ENCODE peak calls at places on chromosome 14, in eight cellular contexts. One of them, this sample, is unnamed. For H3K36me3 and H3K27me3, the result is how much of the 10 kb centered on the place peaks cover.

GRCh38 chr14:24071836-24072420 is 566 bp downstream of the CPNE6 start:
- DNase-seq in mammary epithelial cell: no peak
- DNase-seq in neural progenitor cell: no peak
- DNase-seq in adrenal gland: no peak
- DNase-seq in transverse colon: peak
- DNase-seq in CD8-positive, alpha-beta T cell: no peak
- DNase-seq in Peyer's patch: no peak
- DNase-seq in A673: no peak
- DNase-seq in this sample: no peak

GRCh38 chr14:44979740-44980346 is 17.9 kb downstream of the TOGARAM1 start:
- DNase-seq in mammary epithelial cell: no peak
- DNase-seq in neural progenitor cell: no peak
- DNase-seq in adrenal gland: no peak
- DNase-seq in transverse colon: no peak
- DNase-seq in CD8-positive, alpha-beta T cell: no peak
- DNase-seq in Peyer's patch: no peak
- DNase-seq in A673: no peak
- DNase-seq in this sample: no peak

GRCh38 chr14:62168564-62169155 is 406.4 kb downstream of the SNAPC1 start:
- DNase-seq in mammary epithelial cell: no peak
- DNase-seq in neural progenitor cell: no peak
- DNase-seq in adrenal gland: no peak
- DNase-seq in transverse colon: no peak
- DNase-seq in CD8-positive, alpha-beta T cell: no peak
- DNase-seq in Peyer's patch: no peak
- DNase-seq in A673: peak
- DNase-seq in this sample: no peak

GRCh38 chr14:61360796-61361526 is 39.6 kb downstream of the PRKCH start:
- DNase-seq in mammary epithelial cell: no peak
- DNase-seq in neural progenitor cell: no peak
- DNase-seq in adrenal gland: no peak
- DNase-seq in transverse colon: no peak
- DNase-seq in CD8-positive, alpha-beta T cell: no peak
- DNase-seq in Peyer's patch: no peak
- DNase-seq in A673: no peak
- DNase-seq in this sample: no peak

GRCh38 chr14:100504372-100505078 is 82.7 kb downstream of the BEGAIN start:
- DNase-seq in mammary epithelial cell: peak
- DNase-seq in neural progenitor cell: no peak
- DNase-seq in adrenal gland: no peak
- DNase-seq in transverse colon: no peak
- DNase-seq in CD8-positive, alpha-beta T cell: no peak
- DNase-seq in Peyer's patch: no peak
- DNase-seq in A673: no peak
- DNase-seq in this sample: no peak

GRCh38 chr14:23119362-23120327 is 590 bp upstream of the CEBPE start:
- DNase-seq in mammary epithelial cell: no peak
- DNase-seq in neural progenitor cell: peak
- DNase-seq in adrenal gland: no peak
- DNase-seq in transverse colon: no peak
- DNase-seq in CD8-positive, alpha-beta T cell: no peak
- DNase-seq in Peyer's patch: peak
- DNase-seq in A673: no peak
- DNase-seq in this sample: no peak

GRCh38 chr14:68526420-68527105 is 266.3 kb downstream of the ZFP36L1 start:
- DNase-seq in mammary epithelial cell: no peak
- DNase-seq in neural progenitor cell: no peak
- DNase-seq in adrenal gland: peak
- DNase-seq in transverse colon: no peak
- DNase-seq in CD8-positive, alpha-beta T cell: no peak
- DNase-seq in Peyer's patch: no peak
- DNase-seq in A673: no peak
- DNase-seq in this sample: no peak

GRCh38 chr14:22012452-22012851 is 338.8 kb upstream of the OR4E1 start:
- DNase-seq in mammary epithelial cell: no peak
- DNase-seq in neural progenitor cell: no peak
- DNase-seq in adrenal gland: no peak
- DNase-seq in transverse colon: no peak
- DNase-seq in CD8-positive, alpha-beta T cell: no peak
- DNase-seq in Peyer's patch: no peak
- DNase-seq in A673: no peak
- DNase-seq in this sample: no peak

GRCh38 chr14:101019541-101019940 is 116.0 kb upstream of the RTL1 start:
- DNase-seq in mammary epithelial cell: no peak
- DNase-seq in neural progenitor cell: no peak
- DNase-seq in adrenal gland: peak
- DNase-seq in transverse colon: peak
- DNase-seq in CD8-positive, alpha-beta T cell: no peak
- DNase-seq in Peyer's patch: no peak
- DNase-seq in A673: no peak
- DNase-seq in this sample: no peak

GRCh38 chr14:99481745-99482099 is 513 bp downstream of the CCNK start:
- DNase-seq in mammary epithelial cell: peak
- DNase-seq in neural progenitor cell: no peak
- DNase-seq in adrenal gland: no peak
- DNase-seq in transverse colon: no peak
- DNase-seq in CD8-positive, alpha-beta T cell: no peak
- DNase-seq in Peyer's patch: no peak
- DNase-seq in A673: peak
- DNase-seq in this sample: no peak

GRCh38 chr14:61320806-61321384 is 484 bp upstream of the PRKCH start:
- DNase-seq in mammary epithelial cell: no peak
- DNase-seq in neural progenitor cell: no peak
- DNase-seq in adrenal gland: no peak
- DNase-seq in transverse colon: no peak
- DNase-seq in CD8-positive, alpha-beta T cell: no peak
- DNase-seq in Peyer's patch: no peak
- DNase-seq in A673: no peak
- DNase-seq in this sample: no peak

GRCh38 chr14:67487937-67488893 is at the start of gene TMEM229B:
- DNase-seq in mammary epithelial cell: no peak
- DNase-seq in neural progenitor cell: no peak
- DNase-seq in adrenal gland: peak
- DNase-seq in transverse colon: peak
- DNase-seq in CD8-positive, alpha-beta T cell: peak
- DNase-seq in Peyer's patch: peak
- DNase-seq in A673: no peak
- DNase-seq in this sample: no peak

GRCh38 chr14:68820536-68820935 is 27.7 kb upstream of the ZFP36L1 start:
- DNase-seq in mammary epithelial cell: no peak
- DNase-seq in neural progenitor cell: no peak
- DNase-seq in adrenal gland: no peak
- DNase-seq in transverse colon: no peak
- DNase-seq in CD8-positive, alpha-beta T cell: no peak
- DNase-seq in Peyer's patch: no peak
- DNase-seq in A673: no peak
- DNase-seq in this sample: no peak

GRCh38 chr14:71566276-71566675 is 366.0 kb upstream of the RGS6 start:
- DNase-seq in mammary epithelial cell: no peak
- DNase-seq in neural progenitor cell: no peak
- DNase-seq in adrenal gland: no peak
- DNase-seq in transverse colon: no peak
- DNase-seq in CD8-positive, alpha-beta T cell: no peak
- DNase-seq in Peyer's patch: no peak
- DNase-seq in A673: peak
- DNase-seq in this sample: no peak

GRCh38 chr14:63853831-63854293 is 1.1 kb downstream of the SYNE2 start:
- DNase-seq in mammary epithelial cell: peak
- DNase-seq in neural progenitor cell: peak
- DNase-seq in adrenal gland: peak
- DNase-seq in transverse colon: peak
- DNase-seq in CD8-positive, alpha-beta T cell: peak
- DNase-seq in Peyer's patch: peak
- DNase-seq in A673: peak
- DNase-seq in this sample: peak

GRCh38 chr14:73105727-73106126 is 30.6 kb upstream of the PSEN1 start:
- DNase-seq in mammary epithelial cell: no peak
- DNase-seq in neural progenitor cell: no peak
- DNase-seq in adrenal gland: no peak
- DNase-seq in transverse colon: no peak
- DNase-seq in CD8-positive, alpha-beta T cell: no peak
- DNase-seq in Peyer's patch: no peak
- DNase-seq in A673: no peak
- DNase-seq in this sample: no peak

GRCh38 chr14:73097421-73097820 is 38.9 kb upstream of the PSEN1 start:
- DNase-seq in mammary epithelial cell: no peak
- DNase-seq in neural progenitor cell: no peak
- DNase-seq in adrenal gland: no peak
- DNase-seq in transverse colon: no peak
- DNase-seq in CD8-positive, alpha-beta T cell: no peak
- DNase-seq in Peyer's patch: no peak
- DNase-seq in A673: no peak
- DNase-seq in this sample: no peak

GRCh38 chr14:73102806-73103497 is 33.4 kb upstream of the PSEN1 start:
- DNase-seq in mammary epithelial cell: no peak
- DNase-seq in neural progenitor cell: no peak
- DNase-seq in adrenal gland: no peak
- DNase-seq in transverse colon: no peak
- DNase-seq in CD8-positive, alpha-beta T cell: no peak
- DNase-seq in Peyer's patch: no peak
- DNase-seq in A673: no peak
- DNase-seq in this sample: no peak

GRCh38 chr14:73100334-73100733 is 36.0 kb upstream of the PSEN1 start:
- DNase-seq in mammary epithelial cell: no peak
- DNase-seq in neural progenitor cell: no peak
- DNase-seq in adrenal gland: no peak
- DNase-seq in transverse colon: no peak
- DNase-seq in CD8-positive, alpha-beta T cell: no peak
- DNase-seq in Peyer's patch: no peak
- DNase-seq in A673: no peak
- DNase-seq in this sample: no peak
- H3K36me3 ChIP-seq in mammary epithelial cell: under half
- H3K36me3 ChIP-seq in neural progenitor cell: under half
- H3K36me3 ChIP-seq in adrenal gland: under half
- H3K36me3 ChIP-seq in transverse colon: under half
- H3K36me3 ChIP-seq in CD8-positive, alpha-beta T cell: under half
- H3K36me3 ChIP-seq in Peyer's patch: half or more
- H3K36me3 ChIP-seq in A673: half or more
- H3K36me3 ChIP-seq in this sample: half or more

DNA sequence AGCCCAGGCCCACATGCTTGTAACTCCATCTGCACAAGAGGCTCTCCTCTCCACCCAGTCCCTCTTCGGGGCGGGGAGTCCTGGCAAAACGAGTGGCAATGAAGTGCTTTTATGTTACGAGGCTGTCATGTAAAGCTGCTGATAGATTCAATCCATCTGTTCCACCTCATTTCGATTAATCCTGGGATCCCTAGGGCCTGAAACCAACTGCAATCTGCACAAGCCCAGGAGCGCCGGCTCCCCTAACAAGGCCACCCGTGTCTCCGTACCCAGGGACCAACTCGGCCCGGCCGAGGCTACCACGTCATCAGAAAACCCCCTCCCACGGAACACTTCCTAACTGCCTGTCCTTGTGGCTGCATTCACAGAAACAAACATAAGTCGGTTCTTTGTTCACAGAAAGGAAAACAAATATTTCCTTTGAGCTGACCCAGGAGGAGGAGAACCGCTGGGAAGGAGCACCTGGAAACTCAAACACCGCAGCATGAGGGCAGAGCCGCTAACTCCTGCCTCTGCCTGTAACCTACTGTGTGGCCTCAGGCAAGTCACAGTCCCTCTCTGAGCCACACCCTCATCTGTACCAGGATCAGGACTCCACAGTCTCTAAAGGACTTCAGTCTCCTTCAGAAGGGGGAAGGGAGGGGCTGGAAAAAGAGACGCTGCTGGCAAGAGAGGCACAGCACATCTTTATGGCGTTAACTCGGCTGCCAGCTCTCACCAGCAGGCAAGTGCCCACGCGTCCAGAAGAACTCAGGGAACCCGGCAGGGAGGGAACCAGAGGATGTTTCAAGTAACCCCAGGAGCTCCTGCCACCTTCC is 47.8 kb downstream of the CCDC88C start:
- DNase-seq in mammary epithelial cell: peak
- DNase-seq in neural progenitor cell: no peak
- DNase-seq in adrenal gland: no peak
- DNase-seq in transverse colon: no peak
- DNase-seq in CD8-positive, alpha-beta T cell: no peak
- DNase-seq in Peyer's patch: no peak
- DNase-seq in A673: peak
- DNase-seq in this sample: peak
- H3K27ac ChIP-seq in mammary epithelial cell: peak
- H3K27ac ChIP-seq in neural progenitor cell: peak
- H3K27ac ChIP-seq in adrenal gland: no peak
- H3K27ac ChIP-seq in transverse colon: peak
- H3K27ac ChIP-seq in CD8-positive, alpha-beta T cell: peak
- H3K27ac ChIP-seq in Peyer's patch: no peak
- H3K27ac ChIP-seq in A673: peak
- H3K27ac ChIP-seq in this sample: peak

GRCh38 chr14:102916347-102917055 is 6.0 kb upstream of the AMN start:
- DNase-seq in mammary epithelial cell: no peak
- DNase-seq in neural progenitor cell: no peak
- DNase-seq in adrenal gland: no peak
- DNase-seq in transverse colon: no peak
- DNase-seq in CD8-positive, alpha-beta T cell: no peak
- DNase-seq in Peyer's patch: peak
- DNase-seq in A673: no peak
- DNase-seq in this sample: no peak

GRCh38 chr14:102917469-102918211 is 4.8 kb upstream of the AMN start:
- DNase-seq in mammary epithelial cell: no peak
- DNase-seq in neural progenitor cell: peak
- DNase-seq in adrenal gland: no peak
- DNase-seq in transverse colon: peak
- DNase-seq in CD8-positive, alpha-beta T cell: peak
- DNase-seq in Peyer's patch: peak
- DNase-seq in A673: peak
- DNase-seq in this sample: peak

GRCh38 chr14:102914474-102915291 is 7.8 kb upstream of the AMN start:
- DNase-seq in mammary epithelial cell: no peak
- DNase-seq in neural progenitor cell: no peak
- DNase-seq in adrenal gland: no peak
- DNase-seq in transverse colon: no peak
- DNase-seq in CD8-positive, alpha-beta T cell: no peak
- DNase-seq in Peyer's patch: peak
- DNase-seq in A673: no peak
- DNase-seq in this sample: no peak

GRCh38 chr14:102915292-102916110 is 7.0 kb upstream of the AMN start:
- DNase-seq in mammary epithelial cell: no peak
- DNase-seq in neural progenitor cell: no peak
- DNase-seq in adrenal gland: no peak
- DNase-seq in transverse colon: no peak
- DNase-seq in CD8-positive, alpha-beta T cell: no peak
- DNase-seq in Peyer's patch: no peak
- DNase-seq in A673: no peak
- DNase-seq in this sample: no peak

DNA sequence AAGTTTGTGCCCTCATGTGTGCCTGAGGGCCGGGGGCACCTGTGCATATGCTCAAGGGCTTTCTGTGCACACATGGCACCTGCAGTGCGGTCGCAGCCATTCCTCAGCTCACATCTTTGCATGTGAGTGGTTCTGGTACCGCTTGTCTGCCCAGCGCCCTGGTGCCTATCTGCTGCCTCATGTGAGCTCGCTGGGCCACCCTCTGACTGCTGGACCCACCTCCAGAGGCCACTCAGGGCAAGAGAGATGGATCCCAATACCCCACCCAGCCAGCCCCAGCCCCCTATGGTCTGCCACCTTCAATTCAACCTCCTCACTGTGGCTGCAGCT is 5.4 kb upstream of the AMN start:
- DNase-seq in mammary epithelial cell: no peak
- DNase-seq in neural progenitor cell: no peak
- DNase-seq in adrenal gland: no peak
- DNase-seq in transverse colon: peak
- DNase-seq in CD8-positive, alpha-beta T cell: no peak
- DNase-seq in Peyer's patch: peak
- DNase-seq in A673: no peak
- DNase-seq in this sample: no peak
- H3K27me3 ChIP-seq in mammary epithelial cell: under half
- H3K27me3 ChIP-seq in neural progenitor cell: under half
- H3K27me3 ChIP-seq in adrenal gland: under half
- H3K27me3 ChIP-seq in transverse colon: under half
- H3K27me3 ChIP-seq in CD8-positive, alpha-beta T cell: under half
- H3K27me3 ChIP-seq in Peyer's patch: under half
- H3K27me3 ChIP-seq in A673: under half
- H3K27me3 ChIP-seq in this sample: under half

GRCh38 chr14:73105050-73105449 is 31.3 kb upstream of the PSEN1 start:
- DNase-seq in mammary epithelial cell: no peak
- DNase-seq in neural progenitor cell: no peak
- DNase-seq in adrenal gland: no peak
- DNase-seq in transverse colon: no peak
- DNase-seq in CD8-positive, alpha-beta T cell: no peak
- DNase-seq in Peyer's patch: no peak
- DNase-seq in A673: no peak
- DNase-seq in this sample: no peak
- H3K36me3 ChIP-seq in mammary epithelial cell: half or more
- H3K36me3 ChIP-seq in neural progenitor cell: half or more
- H3K36me3 ChIP-seq in adrenal gland: under half
- H3K36me3 ChIP-seq in transverse colon: under half
- H3K36me3 ChIP-seq in CD8-positive, alpha-beta T cell: under half
- H3K36me3 ChIP-seq in Peyer's patch: half or more
- H3K36me3 ChIP-seq in A673: half or more
- H3K36me3 ChIP-seq in this sample: half or more